ENCODE peak calls at places on chromosomes 5 and 9, in four cellular contexts. G is mucosa of descending colon, A is GM12865, S is astrocyte of the spinal cord. Q is an unnamed sample.

GRCh38 chr5:140239939-140240700 is 62.8 kb downstream of the PFDN1 start:
- DNase-seq in G (peak; percentile 74), A (peak; percentile 79), S (peak; percentile 74), Q (peak; percentile 70)

GRCh38 chr5:32713396-32714381 is 2.6 kb downstream of the NPR3 start:
- DNase-seq in S (peak; percentile 22), A (no peak), G (peak; percentile 45), Q (no peak)

GRCh38 chr5:169296456-169297220 is 4.3 kb downstream of the SLIT3 start:
- DNase-seq in S (peak; percentile 37), A (no peak), G (no peak), Q (peak; percentile 35)

GRCh38 chr5:14491505-14491904 is 90.1 kb upstream of the OTULINL start:
- DNase-seq in G (no peak), S (peak; percentile 57), A (no peak), Q (no peak)

GRCh38 chr5:56330806-56331205 is 97.7 kb upstream of the ANKRD55 start:
- DNase-seq in A (no peak), G (no peak), S (no peak), Q (no peak)

GRCh38 chr9:135307314-135307713 is 172.3 kb upstream of the PPP1R26 start:
- DNase-seq in A (no peak), S (no peak), G (no peak), Q (no peak)

GRCh38 chr9:135714242-135715055 is 12.5 kb downstream of the KCNT1 start:
- DNase-seq in A (no peak), S (no peak), G (no peak), Q (no peak)

GRCh38 chr5:177036443-177036842 is 13.9 kb downstream of the ZNF346 start:
- DNase-seq in A (peak; percentile 5), G (no peak), S (no peak), Q (no peak)

GRCh38 chr9:137492464-137493162 is 33.5 kb upstream of the NSMF start:
- DNase-seq in S (no peak), G (peak; percentile 63), A (peak; percentile 26), Q (peak; percentile 43)

GRCh38 chr5:114185274-114185673 is 176.6 kb upstream of the KCNN2 start:
- DNase-seq in G (no peak), S (no peak), A (no peak), Q (no peak)

GRCh38 chr5:60517094-60517694 is 182.8 kb downstream of the DEPDC1B start:
- DNase-seq in S (no peak), A (no peak), G (no peak), Q (no peak)

GRCh38 chr9:684055-684949 is 157.2 kb upstream of the DMRT1 start:
- DNase-seq in A (no peak), G (no peak), S (peak; percentile 89), Q (no peak)

GRCh38 chr9:93246111-93246510 is 62.2 kb downstream of the WNK2 start:
- DNase-seq in A (no peak), G (no peak), S (no peak), Q (no peak)

GRCh38 chr5:174251305-174251704 is 205.8 kb downstream of the NSG2 start:
- DNase-seq in S (no peak), A (no peak), G (no peak), Q (no peak)

GRCh38 chr5:169637085-169637855 is at the start of gene DOCK2:
- DNase-seq in S (no peak), G (peak; percentile 67), A (peak; percentile 88), Q (peak; percentile 51)

GRCh38 chr9:76534031-76534430 is 75.0 kb downstream of the GCNT1 start:
- DNase-seq in A (no peak), S (peak; percentile 52), G (no peak), Q (no peak)

GRCh38 chr9:88034964-88035363 is 60.6 kb upstream of the CDK20 start:
- DNase-seq in S (no peak), A (no peak), G (no peak), Q (no peak)

GRCh38 chr5:172102913-172103629 is 85.0 kb downstream of the STK10 start:
- DNase-seq in S (peak; percentile 96), G (peak; percentile 43), A (no peak), Q (peak; percentile 55)

GRCh38 chr9:20925256-20926046 is 106.0 kb downstream of the HACD4 start:
- DNase-seq in G (no peak), S (no peak), A (no peak), Q (no peak)

GRCh38 chr9:124363326-124364096 is 51.7 kb downstream of the PSMB7 start:
- DNase-seq in A (no peak), G (no peak), S (peak; percentile 85), Q (no peak)

GRCh38 chr9:19637084-19637483 is 151.8 kb downstream of the SLC24A2 start:
- DNase-seq in S (no peak), G (no peak), A (no peak), Q (no peak)

GRCh38 chr5:43663916-43664315 is 60.9 kb downstream of the NNT start:
- DNase-seq in A (no peak), S (no peak), G (no peak), Q (no peak)

GRCh38 chr5:6682239-6682638 is 31.0 kb upstream of the TENT4A start:
- DNase-seq in A (no peak), S (no peak), G (no peak), Q (no peak)

GRCh38 chr9:74920944-74921626 is 31.6 kb downstream of the C9orf40 start:
- DNase-seq in G (no peak), A (no peak), S (no peak), Q (no peak)

GRCh38 chr9:97500263-97500662 is 1.2 kb upstream of the TMOD1 start:
- DNase-seq in S (no peak), G (no peak), A (peak; percentile 27), Q (no peak)

GRCh38 chr9:87346061-87346665 is 151.5 kb upstream of the DAPK1 start:
- DNase-seq in G (no peak), S (no peak), A (no peak), Q (no peak)

GRCh38 chr5:61327761-61328753 is 4.0 kb upstream of the ZSWIM6 start:
- DNase-seq in G (no peak), A (peak; percentile 81), S (peak; percentile 89), Q (no peak)

GRCh38 chr9:136858844-136859757 is 7.0 kb downstream of the MAMDC4 start:
- DNase-seq in A (no peak), S (peak; percentile 41), G (peak; percentile 93), Q (peak; percentile 94)

GRCh38 chr9:79196606-79197005 is 375.2 kb upstream of the TLE4 start:
- DNase-seq in G (no peak), A (no peak), S (peak; percentile 23), Q (no peak)

GRCh38 chr5:33894566-33894965 is 2.8 kb upstream of the ADAMTS12 start:
- DNase-seq in A (no peak), S (peak; percentile 69), G (no peak), Q (no peak)

GRCh38 chr5:33891731-33892418 is at the start of gene ADAMTS12:
- DNase-seq in G (peak; percentile 47), A (peak; percentile 26), S (peak; percentile 69), Q (peak; percentile 23)

GRCh38 chr5:33890147-33890546 is 1.6 kb downstream of the ADAMTS12 start:
- DNase-seq in S (peak; percentile 48), G (no peak), A (no peak), Q (no peak)

GRCh38 chr5:33890633-33891032 is 1.2 kb downstream of the ADAMTS12 start:
- DNase-seq in G (no peak), S (peak; percentile 56), A (peak; percentile 46), Q (no peak)

GRCh38 chr5:33892419-33893151 is 795 bp upstream of the ADAMTS12 start:
- DNase-seq in G (no peak), S (peak; percentile 95), A (no peak), Q (no peak)
- TF ChIP-seq CTCF in G (no peak), S (no peak), A (no peak), Q (no peak)

GRCh38 chr9:9352877-9353481 is 1259.8 kb downstream of the PTPRD start:
- DNase-seq in S (peak; percentile 8), G (no peak), A (peak; percentile 13), Q (peak; percentile 19)
- TF ChIP-seq CTCF in S (peak; percentile 61), G (no peak), A (peak; percentile 41), Q (peak; percentile 40)

DNA sequence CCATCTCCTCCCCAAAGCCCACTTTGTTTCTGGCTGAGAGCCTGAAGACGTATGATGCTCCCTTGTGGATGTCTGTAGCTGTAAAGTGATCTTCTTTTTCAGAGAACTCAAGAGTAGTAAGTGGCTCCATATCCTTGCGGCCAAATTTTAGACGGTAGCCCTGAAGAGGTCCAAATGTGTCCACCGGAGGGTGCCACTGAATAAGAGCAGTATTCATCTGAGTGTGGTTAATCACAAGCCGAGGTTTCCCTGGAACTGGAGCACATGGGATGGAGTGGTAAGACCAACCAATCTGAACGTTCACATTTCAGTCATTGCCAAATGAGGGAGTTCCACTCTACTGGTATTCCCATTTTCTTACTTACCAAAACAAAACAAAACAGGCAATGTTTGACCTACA is 686.5 kb upstream of the DMAC1 start:
- DNase-seq in G (peak; percentile 33), A (no peak), S (peak; percentile 18), Q (peak; percentile 45)
- TF ChIP-seq CTCF in G (no peak), A (no peak), S (peak; percentile 40), Q (peak; percentile 18)

GRCh38 chr5:136192526-136193395 is at the start of gene SMIM32:
- DNase-seq in G (peak; percentile 70), S (no peak), A (no peak), Q (peak; percentile 83)
- TF ChIP-seq CTCF in G (no peak), S (no peak), A (no peak), Q (no peak)

DNA sequence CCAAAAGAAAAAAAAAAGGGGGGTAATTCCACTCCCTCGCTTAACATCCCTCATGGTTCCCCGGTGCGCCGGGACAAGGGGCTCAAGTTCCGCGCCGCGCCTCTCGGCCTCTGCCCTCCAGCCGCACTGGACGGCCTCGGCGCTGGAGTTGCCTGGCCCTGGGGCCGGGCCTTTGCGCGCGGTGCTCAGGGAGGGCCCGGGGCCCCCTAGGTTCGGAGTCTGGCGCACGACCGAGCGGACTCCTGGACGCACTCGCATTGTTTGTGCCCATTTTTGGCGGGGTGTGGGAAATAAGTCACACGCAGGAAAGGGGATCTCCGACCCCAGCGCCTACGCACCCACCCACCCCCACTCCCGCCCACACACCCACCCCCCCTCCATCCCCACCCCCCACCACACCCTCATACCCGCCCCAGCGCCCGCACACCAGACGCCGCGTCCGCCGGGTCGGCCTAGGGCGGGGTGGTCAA is 381 bp downstream of the MED22 start:
- DNase-seq in G (peak; percentile 71), A (peak; percentile 66), S (peak; percentile 28), Q (peak; percentile 47)
- TF ChIP-seq CTCF in G (no peak), A (no peak), S (no peak), Q (no peak)

DNA sequence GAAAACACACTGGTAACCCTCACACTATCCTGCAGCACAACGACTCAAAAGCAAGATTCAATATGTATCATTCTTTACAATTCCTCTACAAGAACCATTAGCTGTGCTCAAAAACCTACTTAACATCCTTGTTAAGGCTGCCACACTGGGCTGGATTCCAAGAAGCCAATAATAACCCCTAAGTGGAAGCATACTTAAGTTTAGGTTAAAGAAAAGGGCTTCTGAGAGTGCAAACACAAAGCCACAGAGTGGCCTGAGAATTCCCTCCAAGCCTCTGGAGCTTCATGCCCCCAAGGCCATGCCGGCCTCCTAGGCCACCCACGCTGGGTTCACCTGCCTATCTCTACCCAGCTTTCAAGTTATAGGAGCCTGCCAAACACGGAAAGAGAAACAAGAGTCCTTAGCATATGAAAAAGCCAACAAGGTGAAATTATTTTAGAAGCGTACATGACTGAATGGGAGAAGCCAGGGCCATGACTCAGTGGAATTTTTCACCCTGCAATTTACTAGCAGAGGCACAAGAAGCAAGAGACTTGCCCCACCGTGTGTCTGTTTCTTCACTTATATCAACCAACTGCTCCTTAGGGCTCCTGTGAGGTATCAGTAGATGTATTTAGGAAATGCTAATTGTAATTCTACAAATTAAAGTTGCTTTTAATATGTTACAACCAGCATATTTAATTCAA is 293.0 kb downstream of the SPOCK1 start:
- DNase-seq in A (no peak), G (no peak), S (peak; percentile 71), Q (no peak)
- TF ChIP-seq CTCF in A (no peak), G (no peak), S (no peak), Q (no peak)

Q was measured in colonic mucosa.